ENCODE peak calls at places on chromosome 14, in seven cellular contexts. I is AML-193, Q is SK-N-SH, U is AG04449, A is Ammon's horn, B is A549, T is endothelial cell of umbilical vein. K is an unnamed sample.

GRCh38 chr14:99118046-99118721 is 153.8 kb downstream of the BCL11B start:
- DNase-seq in B (no peak), Q (peak), U (no peak), A (peak), T (no peak), I (no peak), K (no peak)

GRCh38 chr14:76577837-76578236 is 183.4 kb upstream of the VASH1 start:
- DNase-seq in U (no peak), Q (no peak), A (no peak), T (no peak), I (no peak), B (no peak), K (no peak)

GRCh38 chr14:89507521-89507920 is 90.5 kb upstream of the FOXN3 start:
- DNase-seq in U (no peak), Q (no peak), A (no peak), B (no peak), I (no peak), T (peak), K (no peak)

GRCh38 chr14:92513966-92514843 is 624 bp downstream of the RIN3 start:
- DNase-seq in I (no peak), U (no peak), A (no peak), Q (no peak), B (peak), T (peak), K (peak)

GRCh38 chr14:66709292-66709691 is 201.3 kb downstream of the GPHN start:
- DNase-seq in T (peak), B (no peak), Q (no peak), U (no peak), I (no peak), A (peak), K (no peak)

GRCh38 chr14:23582906-23583760 is 4.5 kb upstream of the JPH4 start:
- DNase-seq in B (no peak), T (no peak), A (no peak), U (no peak), I (no peak), Q (no peak), K (no peak)

GRCh38 chr14:79573486-79573885 is 637.8 kb downstream of the DIO2 start:
- DNase-seq in U (no peak), A (no peak), Q (no peak), I (no peak), T (no peak), B (no peak), K (no peak)

GRCh38 chr14:78399316-78399889 is 229.2 kb downstream of the NRXN3 start:
- DNase-seq in Q (no peak), I (no peak), B (no peak), A (no peak), T (no peak), U (no peak), K (no peak)

GRCh38 chr14:68836093-68836492 is 43.2 kb upstream of the ZFP36L1 start:
- DNase-seq in U (no peak), I (no peak), B (no peak), Q (no peak), A (no peak), T (no peak), K (no peak)

GRCh38 chr14:21346532-21347135 is 37.2 kb downstream of the SUPT16H start:
- DNase-seq in A (no peak), B (no peak), I (no peak), T (no peak), Q (no peak), U (peak), K (no peak)

GRCh38 chr14:68495101-68495637 is 297.7 kb downstream of the ZFP36L1 start:
- DNase-seq in I (no peak), B (no peak), Q (no peak), U (no peak), T (peak), A (no peak), K (no peak)

GRCh38 chr14:104798300-104799238 is 2.3 kb upstream of the ZBTB42 start:
- DNase-seq in A (no peak), B (no peak), I (no peak), T (no peak), Q (no peak), U (no peak), K (no peak)

GRCh38 chr14:51328089-51328941 is 88.3 kb downstream of the TMX1 start:
- DNase-seq in U (no peak), T (peak), Q (no peak), I (no peak), B (no peak), A (no peak), K (no peak)

GRCh38 chr14:65472189-65472588 is 59.7 kb downstream of the FUT8 start:
- DNase-seq in I (no peak), A (no peak), U (no peak), B (no peak), Q (no peak), T (no peak), K (no peak)

GRCh38 chr14:93708800-93709199 is 79.5 kb downstream of the PRIMA1 start:
- DNase-seq in Q (no peak), A (no peak), B (no peak), U (no peak), T (no peak), I (no peak), K (peak)

GRCh38 chr14:101503431-101504095 is 57.7 kb upstream of the DIO3 start:
- DNase-seq in U (no peak), T (no peak), Q (no peak), A (no peak), B (no peak), I (no peak), K (peak)

GRCh38 chr14:87133073-87133815 is 859.7 kb downstream of the GALC start:
- DNase-seq in I (no peak), A (no peak), T (no peak), B (no peak), U (no peak), Q (no peak), K (no peak)

GRCh38 chr14:23925523-23926075 is 28.0 kb upstream of the DHRS4 start:
- DNase-seq in B (no peak), A (no peak), T (no peak), Q (no peak), I (no peak), U (no peak), K (no peak)

GRCh38 chr14:32609388-32609787 is 280.3 kb downstream of the AKAP6 start:
- DNase-seq in T (no peak), U (no peak), A (no peak), Q (no peak), I (no peak), B (no peak), K (no peak)

GRCh38 chr14:91350813-91351507 is 66.7 kb downstream of the CCDC88C start:
- DNase-seq in B (no peak), I (no peak), U (no peak), A (no peak), Q (no peak), T (no peak), K (no peak)

GRCh38 chr14:100156776-100157175 is 2.7 kb downstream of the DEGS2 start:
- DNase-seq in U (no peak), A (no peak), I (no peak), Q (no peak), T (no peak), B (no peak), K (no peak)

GRCh38 chr14:91252901-91253794 is 8.6 kb upstream of the GPR68 start:
- DNase-seq in B (peak), T (no peak), A (no peak), U (no peak), Q (peak), I (no peak), K (no peak)

GRCh38 chr14:103597623-103598372 is 31.2 kb upstream of the KLC1 start:
- DNase-seq in T (no peak), B (peak), I (no peak), Q (no peak), U (no peak), A (peak), K (no peak)

GRCh38 chr14:88470542-88471440 is 84.0 kb downstream of the PTPN21 start:
- DNase-seq in B (no peak), U (no peak), I (no peak), T (no peak), Q (no peak), A (no peak), K (no peak)

GRCh38 chr14:70976591-70976990 is 69.3 kb downstream of the PCNX1 start:
- DNase-seq in B (no peak), A (no peak), T (no peak), I (no peak), Q (no peak), U (no peak), K (no peak)

K was measured in sigmoid colon.